ENCODE peak calls at places on chromosome 20, in four cellular contexts. N is IMR-90, O is H1, A is H9. T is an unnamed sample.
A peak's percentile ranks its signal among the peaks of the same experiment; 100 is the strongest.

GRCh38 chr20:34190679-34191090 is 50.5 kb upstream of the ASIP start:
- DNase-seq in N (peak; percentile 87), O (peak; percentile 84), A (peak; percentile 89), T (peak; percentile 92)

GRCh38 chr20:63969851-63970713 is at the start of gene ZNF512B:
- DNase-seq in N (peak; percentile 50), O (no peak), A (peak; percentile 57), T (peak; percentile 72)

GRCh38 chr20:46850416-46850815 is 44.2 kb upstream of the EYA2 start:
- DNase-seq in N (no peak), O (no peak), A (no peak), T (no peak)

GRCh38 chr20:58401123-58401639 is 12.2 kb downstream of the VAPB start:
- DNase-seq in N (no peak), O (no peak), A (no peak), T (no peak)

GRCh38 chr20:11906626-11907480 is 10.8 kb upstream of the BTBD3 start:
- DNase-seq in N (no peak), O (no peak), A (no peak), T (no peak)

GRCh38 chr20:49435639-49436038 is 46.8 kb downstream of the KCNB1 start:
- DNase-seq in N (no peak), O (no peak), A (peak; percentile 42), T (no peak)

GRCh38 chr20:2133318-2134183 is 31.9 kb downstream of the STK35 start:
- DNase-seq in N (peak; percentile 79), O (no peak), A (no peak), T (peak; percentile 40)

GRCh38 chr20:6582449-6582848 is 185.0 kb upstream of the BMP2 start:
- DNase-seq in N (peak; percentile 2), O (no peak), A (no peak), T (no peak)

GRCh38 chr20:55800501-55800900 is 204.8 kb downstream of the CBLN4 start:
- DNase-seq in N (no peak), O (no peak), A (no peak), T (no peak)

GRCh38 chr20:45042978-45043377 is 57.9 kb downstream of the KCNS1 start:
- DNase-seq in N (no peak), O (no peak), A (no peak), T (no peak)

GRCh38 chr20:17518339-17519052 is 12.7 kb downstream of the BFSP1 start:
- DNase-seq in N (no peak), O (no peak), A (peak; percentile 57), T (peak; percentile 50)

GRCh38 chr20:49713779-49714712 is at the start of gene B4GALT5:
- DNase-seq in N (peak; percentile 72), O (peak; percentile 82), A (peak; percentile 93), T (peak; percentile 94)

GRCh38 chr20:46849751-46850150 is 44.9 kb upstream of the EYA2 start:
- DNase-seq in N (no peak), O (no peak), A (no peak), T (no peak)

GRCh38 chr20:24118781-24119175 is 130.2 kb upstream of the GGTLC1 start:
- DNase-seq in N (no peak), O (no peak), A (no peak), T (no peak)

GRCh38 chr20:44803383-44803941 is 6.9 kb downstream of the RIMS4 start:
- DNase-seq in N (no peak), O (no peak), A (no peak), T (no peak)

GRCh38 chr20:57662313-57663240 is 42.4 kb upstream of the ZBP1 start:
- DNase-seq in N (no peak), O (no peak), A (peak; percentile 38), T (no peak)

GRCh38 chr20:16707674-16708073 is 22.2 kb upstream of the SNRPB2 start:
- DNase-seq in N (no peak), O (no peak), A (no peak), T (no peak)

GRCh38 chr20:5191829-5192569 is 65.2 kb downstream of the CDS2 start:
- DNase-seq in N (peak; percentile 83), O (no peak), A (peak; percentile 58), T (peak; percentile 78)

GRCh38 chr20:59605691-59606364 is 1.5 kb downstream of the PHACTR3 start:
- DNase-seq in N (no peak), O (no peak), A (no peak), T (no peak)

GRCh38 chr20:23192469-23192868 is 106.3 kb upstream of the CD93 start:
- DNase-seq in N (no peak), O (no peak), A (no peak), T (no peak)

DNA sequence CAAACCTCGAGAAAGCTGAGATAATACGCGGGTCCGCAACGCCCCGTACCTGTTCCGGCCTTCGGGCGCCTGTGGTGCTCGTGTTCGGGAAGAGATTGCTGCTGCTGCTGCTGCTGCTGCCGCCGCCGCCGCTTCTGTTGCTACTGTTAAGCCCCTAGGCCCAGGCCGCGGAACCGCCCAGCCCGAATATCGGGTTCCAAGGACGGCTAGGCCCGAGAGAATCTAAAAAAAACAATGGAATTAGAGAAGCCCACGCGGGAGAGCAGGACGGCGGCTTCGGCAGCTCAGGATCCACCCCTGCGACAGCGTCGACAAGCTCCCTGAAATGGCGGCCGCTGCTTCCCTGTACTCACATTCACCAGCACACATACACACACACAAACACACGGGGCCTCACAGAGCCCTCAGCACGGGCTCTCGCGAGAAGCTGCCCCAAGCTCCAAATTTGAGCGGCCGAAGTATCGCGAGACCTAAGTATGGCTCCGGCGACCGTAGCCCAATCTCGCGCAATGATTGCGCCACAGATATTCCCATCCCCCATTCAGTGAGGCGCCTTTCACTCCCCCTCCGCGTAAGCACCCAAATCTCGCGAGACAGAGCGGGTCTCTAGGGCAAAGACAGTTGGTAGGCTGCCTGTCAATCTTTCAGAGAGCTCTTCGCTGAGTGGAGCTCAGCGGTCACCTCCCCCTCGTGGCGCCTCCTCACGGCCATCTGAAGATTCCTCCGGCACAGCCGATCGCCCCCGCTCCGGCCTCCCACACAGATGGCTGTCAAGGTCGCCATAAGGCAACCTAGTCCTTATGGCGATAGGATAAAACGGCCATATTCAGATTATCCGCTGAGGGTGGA is at the start of gene RBM39:
- DNase-seq in N (peak; percentile 100), O (peak; percentile 100), A (peak; percentile 100), T (peak; percentile 100)
- H4K5ac ChIP-seq in N (peak within 1 kb of the TSS; percentile 89), O (peak within 1 kb of the TSS; percentile 95), A (peak within 1 kb of the TSS; percentile 98), T (peak within 1 kb of the TSS; percentile 68)

GRCh38 chr20:347317-347639 is 367 bp downstream of the NRSN2 start:
- DNase-seq in N (no peak), O (no peak), A (no peak), T (peak; percentile 29)
- H3K4ac ChIP-seq in N (peak overlapping the region; percentile 90), O (no peak overlapping the region), A (no peak overlapping the region), T (peak overlapping the region; percentile 18)

DNA sequence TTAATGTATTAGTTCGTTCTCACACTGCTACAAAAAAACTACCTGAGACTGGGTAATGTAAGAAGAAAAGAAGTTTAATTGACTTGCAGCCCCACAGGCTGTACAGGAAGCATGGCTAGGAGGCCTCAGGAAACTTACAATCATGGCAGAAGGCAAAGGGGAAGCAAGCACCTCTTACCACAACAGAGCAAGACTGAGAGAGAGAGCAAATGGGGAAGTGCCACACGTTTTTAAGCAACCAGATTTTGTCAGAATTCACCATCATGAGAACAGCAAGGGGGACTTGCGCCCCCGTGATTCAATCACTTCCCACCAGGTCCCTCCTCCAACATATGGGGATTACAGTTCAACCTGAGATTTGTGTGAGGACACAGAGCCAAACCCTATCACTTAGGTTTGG is 70.8 kb upstream of the SRSF6 start:
- DNase-seq in N (no peak), O (no peak), A (no peak), T (no peak)
- H4K5ac ChIP-seq in N (no peak overlapping the region), O (no peak overlapping the region), A (no peak overlapping the region), T (no peak overlapping the region)

GRCh38 chr20:37333848-37334318 is 12.1 kb upstream of the SRC start:
- DNase-seq in N (no peak), O (no peak), A (no peak), T (no peak)
- H3K4ac ChIP-seq in N (no peak overlapping the region), O (no peak overlapping the region), A (no peak overlapping the region), T (no peak overlapping the region)

GRCh38 chr20:50815162-50815989 is 20.5 kb downstream of the BCAS4 start:
- DNase-seq in N (peak; percentile 92), O (no peak), A (no peak), T (no peak)
- H4K5ac ChIP-seq in N (no peak overlapping the region), O (no peak overlapping the region), A (no peak overlapping the region), T (no peak overlapping the region)

DNA sequence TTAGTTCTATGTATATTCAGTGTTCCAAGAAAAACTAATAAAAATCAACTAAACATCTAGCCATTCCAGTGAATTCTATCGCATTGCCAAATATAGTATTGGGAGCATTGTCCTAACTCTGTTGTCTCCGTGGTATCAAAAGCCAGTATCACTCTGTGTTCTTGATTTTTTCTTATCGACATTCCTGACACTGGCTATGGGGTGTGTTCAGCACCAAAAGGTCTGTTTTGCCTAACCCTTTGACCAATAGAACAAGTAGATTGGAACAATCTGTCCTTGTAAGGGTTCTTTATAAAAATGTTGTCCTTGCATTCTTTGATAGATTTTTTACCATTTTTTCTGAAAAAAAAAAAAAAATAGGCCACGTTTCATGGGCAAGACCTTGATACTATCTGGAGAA is 161.5 kb downstream of the TSHZ2 start:
- DNase-seq in N (no peak), O (no peak), A (no peak), T (no peak)
- H3K4ac ChIP-seq in N (no peak overlapping the region), O (no peak overlapping the region), A (no peak overlapping the region), T (no peak overlapping the region)

DNA sequence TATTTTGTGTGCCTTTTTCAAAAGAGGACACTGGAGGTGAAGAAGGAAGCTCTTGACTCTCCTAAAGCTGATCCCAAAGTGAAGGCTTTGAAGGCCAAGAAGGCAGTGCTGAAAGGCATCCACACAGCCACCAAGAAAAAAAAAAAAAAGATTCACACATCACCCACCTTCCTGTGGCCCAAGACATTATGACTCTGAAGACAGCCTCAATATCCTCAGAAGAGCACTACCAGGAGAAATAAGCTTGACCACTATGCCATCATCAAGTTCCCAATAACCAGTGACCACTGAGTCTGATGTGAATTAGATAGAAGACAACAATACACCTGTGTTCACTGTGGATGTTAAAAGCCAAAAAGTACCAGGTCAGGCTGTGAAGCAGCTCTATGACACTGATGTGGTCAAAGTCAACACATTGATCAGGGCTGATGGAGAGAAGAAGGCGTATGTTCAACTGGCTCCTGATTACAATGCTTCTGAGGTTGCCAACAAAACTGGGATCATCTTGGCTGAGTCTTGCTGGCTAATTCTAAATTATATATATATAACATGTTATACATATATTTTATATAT is 59.4 kb downstream of the PLCG1 start:
- DNase-seq in N (no peak), O (no peak), A (no peak), T (no peak)
- H4K5ac ChIP-seq in N (no peak overlapping the region), O (no peak overlapping the region), A (no peak overlapping the region), T (no peak overlapping the region)

GRCh38 chr20:38092260-38092857 is 58.8 kb downstream of the RPRD1B start:
- DNase-seq in N (no peak), O (no peak), A (no peak), T (no peak)

GRCh38 chr20:38094373-38094775 is 60.8 kb downstream of the RPRD1B start:
- DNase-seq in N (peak; percentile 85), O (no peak), A (no peak), T (peak; percentile 29)

GRCh38 chr20:38091447-38092216 is 58.1 kb downstream of the RPRD1B start:
- DNase-seq in N (peak; percentile 27), O (no peak), A (no peak), T (no peak)

GRCh38 chr20:38093641-38094077 is 60.1 kb downstream of the RPRD1B start:
- DNase-seq in N (no peak), O (no peak), A (no peak), T (no peak)

GRCh38 chr20:38094968-38095689 is 61.6 kb downstream of the RPRD1B start:
- DNase-seq in N (no peak), O (no peak), A (no peak), T (no peak)
- H3K4ac ChIP-seq in N (peak overlapping the region; percentile 86), O (no peak overlapping the region), A (no peak overlapping the region), T (no peak overlapping the region)